ENCODE peak calls at places on chromosome 20, in five cellular contexts. B is hepatic stellate cell; W is stimulated activated effector memory CD8-positive, alpha-beta T cell treated with anti-CD3 and anti-CD28 coated beads, Interleukin-12 subunit alpha, Interleukin-12 subunit beta, amount 100 ng/mL, for 72 hours; I is GM23248; V is GM19239. Y is an unnamed sample.

GRCh38 chr20:17654649-17655285 is 27.3 kb downstream of the RRBP1 start:
- DNase-seq in B (peak), W (no peak), I (peak), V (no peak), Y (no peak)

GRCh38 chr20:46649650-46649949 is 1.7 kb downstream of the SLC13A3 start:
- DNase-seq in B (no peak), W (no peak), I (no peak), V (no peak), Y (no peak)

GRCh38 chr20:49259799-49260198 is 18.1 kb downstream of the ZNFX1 start:
- DNase-seq in B (no peak), W (no peak), I (no peak), V (no peak), Y (no peak)

GRCh38 chr20:11372831-11373230 is 544.9 kb upstream of the BTBD3 start:
- DNase-seq in B (no peak), W (no peak), I (no peak), V (no peak), Y (no peak)

GRCh38 chr20:38187512-38187911 is 22.4 kb upstream of the TGM2 start:
- DNase-seq in B (no peak), W (no peak), I (peak), V (no peak), Y (no peak)

GRCh38 chr20:50967621-50968020 is 9.0 kb downstream of the MOCS3 start:
- DNase-seq in B (no peak), W (no peak), I (no peak), V (no peak), Y (no peak)

GRCh38 chr20:561437-562231 is 18.0 kb upstream of the CSNK2A1 start:
- DNase-seq in B (peak), W (peak), I (peak), V (peak), Y (no peak)

GRCh38 chr20:17662333-17663039 is 19.6 kb downstream of the RRBP1 start:
- DNase-seq in B (peak), W (peak), I (peak), V (no peak), Y (no peak)

GRCh38 chr20:41078329-41078728 is 49.7 kb downstream of the TOP1 start:
- DNase-seq in B (peak), W (no peak), I (peak), V (no peak), Y (no peak)

GRCh38 chr20:38418509-38419204 is 16.5 kb downstream of the SNHG17 start:
- DNase-seq in B (no peak), W (no peak), I (peak), V (no peak), Y (no peak)

GRCh38 chr20:53126185-53126584 is 154.0 kb downstream of the TSHZ2 start:
- DNase-seq in B (no peak), W (no peak), I (no peak), V (no peak), Y (no peak)

GRCh38 chr20:63955281-63955845 is 853 bp downstream of the UCKL1 start:
- DNase-seq in B (peak), W (no peak), I (peak), V (no peak), Y (no peak)

GRCh38 chr20:40683221-40683893 is 5.7 kb downstream of the MAFB start:
- DNase-seq in B (peak), W (no peak), I (peak), V (no peak), Y (peak)

GRCh38 chr20:25251558-25251957 is 3.7 kb downstream of the PYGB start:
- DNase-seq in B (no peak), W (no peak), I (no peak), V (no peak), Y (no peak)

GRCh38 chr20:39004508-39004907 is 42.4 kb downstream of the DHX35 start:
- DNase-seq in B (no peak), W (no peak), I (no peak), V (no peak), Y (no peak)

GRCh38 chr20:13898012-13898612 is 92.3 kb downstream of the SEL1L2 start:
- DNase-seq in B (no peak), W (no peak), I (peak), V (no peak), Y (no peak)

GRCh38 chr20:47521059-47521808 is 19.5 kb downstream of the NCOA3 start:
- DNase-seq in B (no peak), W (no peak), I (no peak), V (no peak), Y (no peak)

GRCh38 chr20:47680804-47681529 is 104.3 kb downstream of the SULF2 start:
- DNase-seq in B (no peak), W (no peak), I (no peak), V (no peak), Y (no peak)

GRCh38 chr20:38181207-38181693 is 16.2 kb upstream of the TGM2 start:
- DNase-seq in B (no peak), W (no peak), I (no peak), V (peak), Y (no peak)

GRCh38 chr20:38447931-38448675 is 13.0 kb upstream of the SNHG17 start:
- DNase-seq in B (no peak), W (no peak), I (no peak), V (no peak), Y (no peak)

GRCh38 chr20:5706797-5707196 is 43.4 kb upstream of the SHLD1 start:
- DNase-seq in B (no peak), W (no peak), I (no peak), V (no peak), Y (no peak)

GRCh38 chr20:13649548-13649947 is 10.8 kb upstream of the TASP1 start:
- DNase-seq in B (no peak), W (no peak), I (peak), V (no peak), Y (no peak)

GRCh38 chr20:39170896-39171463 is 208.8 kb downstream of the DHX35 start:
- DNase-seq in B (no peak), W (no peak), I (no peak), V (no peak), Y (no peak)

Y was measured in CD14-positive monocyte.